ENCODE peak calls at places on chromosomes 7 and 10, in eight cellular contexts. M is left ventricle myocardium inferior; E is trophoblast cell; Q is HL-60; O is pancreas; W is heart right ventricle; U is CD8-positive, alpha-beta memory T cell; F is cardiac muscle cell. Z is an unnamed sample.

GRCh38 chr7:103710247-103710646 is 264.2 kb upstream of the SLC26A5 start:
- DNase-seq in M (no peak), E (no peak), Q (no peak), O (no peak), W (no peak), U (no peak), F (no peak), Z (no peak)

GRCh38 chr10:73886625-73887024 is 12.3 kb upstream of the CAMK2G start:
- DNase-seq in M (no peak), E (peak; percentile 22), Q (no peak), O (no peak), W (no peak), U (no peak), F (no peak), Z (no peak)

GRCh38 chr7:101740981-101741725 is 76.3 kb upstream of the CUX1 start:
- DNase-seq in M (no peak), E (no peak), Q (no peak), O (no peak), W (no peak), U (no peak), F (no peak), Z (no peak)

GRCh38 chr7:151194188-151194587 is 7.1 kb upstream of the ASB10 start:
- DNase-seq in M (no peak), E (no peak), Q (no peak), O (no peak), W (no peak), U (no peak), F (no peak), Z (no peak)

GRCh38 chr10:33271969-33272583 is 62.4 kb downstream of the NRP1 start:
- DNase-seq in M (no peak), E (no peak), Q (no peak), O (no peak), W (no peak), U (no peak), F (no peak), Z (no peak)

GRCh38 chr10:20492447-20492846 is 404.7 kb downstream of the NEBL start:
- DNase-seq in M (no peak), E (no peak), Q (no peak), O (no peak), W (no peak), U (no peak), F (peak; percentile 18), Z (no peak)

GRCh38 chr7:135672560-135673359 is 10.4 kb downstream of the STMP1 start:
- DNase-seq in M (no peak), E (peak; percentile 75), Q (peak; percentile 20), O (no peak), W (peak; percentile 53), U (no peak), F (peak; percentile 70), Z (no peak)

GRCh38 chr10:66804911-66805310 is 120.9 kb upstream of the LRRTM3 start:
- DNase-seq in M (no peak), E (no peak), Q (no peak), O (no peak), W (no peak), U (no peak), F (no peak), Z (no peak)

GRCh38 chr10:69639291-69640195 is 9.5 kb downstream of the FAM241B start:
- DNase-seq in M (peak; percentile 40), E (peak; percentile 84), Q (peak; percentile 14), O (peak; percentile 58), W (peak; percentile 64), U (peak; percentile 58), F (peak; percentile 83), Z (peak; percentile 63)

GRCh38 chr7:893686-894085 is 17.3 kb downstream of the GET4 start:
- DNase-seq in M (no peak), E (no peak), Q (no peak), O (no peak), W (no peak), U (no peak), F (no peak), Z (no peak)

GRCh38 chr10:129836253-129836652 is 127.8 kb downstream of the EBF3 start:
- DNase-seq in M (no peak), E (no peak), Q (no peak), O (no peak), W (no peak), U (no peak), F (no peak), Z (no peak)

GRCh38 chr7:142365410-142365842 is 107.6 kb upstream of the PRSS58 start:
- DNase-seq in M (no peak), E (no peak), Q (no peak), O (no peak), W (no peak), U (no peak), F (no peak), Z (no peak)

GRCh38 chr7:113548137-113548536 is 370.7 kb downstream of the PPP1R3A start:
- DNase-seq in M (no peak), E (no peak), Q (no peak), O (no peak), W (no peak), U (no peak), F (no peak), Z (no peak)

GRCh38 chr7:156927571-156928405 is 21.7 kb upstream of the NOM1 start:
- DNase-seq in M (no peak), E (no peak), Q (no peak), O (no peak), W (no peak), U (no peak), F (no peak), Z (no peak)

GRCh38 chr10:130757271-130757670 is 554.2 kb downstream of the TCERG1L start:
- DNase-seq in M (no peak), E (no peak), Q (no peak), O (no peak), W (no peak), U (no peak), F (no peak), Z (no peak)

GRCh38 chr10:14904316-14904732 is 25.7 kb downstream of the SUV39H2 start:
- DNase-seq in M (no peak), E (peak; percentile 70), Q (no peak), O (no peak), W (no peak), U (no peak), F (peak; percentile 30), Z (no peak)

GRCh38 chr10:51137741-51138529 is 63.6 kb downstream of the PRKG1 start:
- DNase-seq in M (no peak), E (no peak), Q (no peak), O (no peak), W (no peak), U (no peak), F (no peak), Z (no peak)

GRCh38 chr7:134834689-134835462 is 55.4 kb downstream of the CALD1 start:
- DNase-seq in M (no peak), E (peak; percentile 64), Q (no peak), O (no peak), W (peak; percentile 37), U (no peak), F (peak; percentile 49), Z (no peak)

GRCh38 chr7:92809397-92810241 is 26.8 kb downstream of the CDK6 start:
- DNase-seq in M (peak; percentile 26), E (peak; percentile 68), Q (peak; percentile 70), O (peak; percentile 33), W (peak; percentile 77), U (peak; percentile 44), F (peak; percentile 77), Z (no peak)

GRCh38 chr7:106070567-106071254 is 41.4 kb downstream of the SYPL1 start:
- DNase-seq in M (no peak), E (no peak), Q (no peak), O (no peak), W (no peak), U (no peak), F (no peak), Z (no peak)
- H3K4me3 ChIP-seq in M (no peak overlapping the region), E (no peak overlapping the region), Q (no peak overlapping the region), O (no peak overlapping the region), W (no peak overlapping the region), U (peak overlapping the region; percentile 53), F (no peak overlapping the region), Z (no peak overlapping the region)

GRCh38 chr7:139571651-139572050 is 48.2 kb downstream of the CLEC2L start:
- DNase-seq in M (no peak), E (peak; percentile 36), Q (no peak), O (no peak), W (no peak), U (no peak), F (no peak), Z (no peak)
- H3K4me3 ChIP-seq in M (no peak overlapping the region), E (peak overlapping the region; percentile 21), Q (no peak overlapping the region), O (no peak overlapping the region), W (no peak overlapping the region), U (no peak overlapping the region), F (no peak overlapping the region), Z (no peak overlapping the region)

DNA sequence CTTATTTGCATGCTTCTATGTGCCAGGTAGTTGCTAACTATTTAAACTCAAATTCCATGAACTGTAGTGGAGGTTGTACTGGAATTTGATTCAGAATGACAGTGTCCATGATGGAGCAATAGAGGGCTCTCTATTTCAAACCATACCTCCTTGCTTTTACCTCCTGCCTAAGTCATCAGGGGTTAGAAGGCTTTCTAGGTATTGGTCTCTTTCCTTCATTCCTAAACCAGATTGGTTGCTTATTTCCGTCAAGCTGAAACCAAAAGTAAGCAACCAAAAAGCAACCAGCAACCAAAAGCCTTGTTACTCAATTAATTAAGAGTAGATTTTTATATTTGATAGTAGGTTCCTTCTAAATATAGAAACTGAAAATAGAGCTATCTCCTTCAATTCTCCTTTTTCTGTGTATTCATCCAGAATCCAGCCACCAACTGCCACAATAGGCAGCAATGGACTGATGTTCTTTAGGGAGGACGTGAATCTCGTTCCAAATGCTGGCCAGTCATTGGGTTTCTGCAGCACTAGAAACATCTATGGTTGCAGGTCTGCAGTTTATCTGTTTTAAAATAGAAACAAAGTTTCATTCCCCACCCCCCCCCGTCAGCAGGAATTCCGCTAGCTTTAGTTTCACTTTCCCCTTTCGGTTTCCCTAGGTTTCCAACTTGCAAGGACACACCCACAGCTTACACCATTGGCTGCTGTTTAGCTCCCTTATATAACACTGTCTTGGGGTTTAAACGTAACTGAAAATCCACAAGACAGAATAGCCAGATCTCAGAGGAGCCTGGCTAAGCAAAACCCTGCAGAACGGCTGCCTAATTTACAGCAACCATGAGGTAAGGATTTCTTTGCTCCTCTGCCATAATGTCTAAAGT is at the start of gene IFIT1:
- DNase-seq in M (no peak), E (peak; percentile 79), Q (peak; percentile 28), O (no peak), W (peak; percentile 86), U (peak; percentile 37), F (peak; percentile 86), Z (no peak)
- H3K4me3 ChIP-seq in M (peak within 1 kb of the TSS; percentile 74), E (no peak within 1 kb of the TSS), Q (peak within 1 kb of the TSS; percentile 51), O (peak within 1 kb of the TSS; percentile 24), W (peak within 1 kb of the TSS; percentile 19), U (peak within 1 kb of the TSS; percentile 89), F (peak within 1 kb of the TSS; percentile 33), Z (peak within 1 kb of the TSS; percentile 66)

GRCh38 chr10:23193435-23194074 is 1.4 kb downstream of the PTF1A start:
- DNase-seq in M (no peak), E (no peak), Q (no peak), O (no peak), W (no peak), U (no peak), F (no peak), Z (no peak)

GRCh38 chr10:23190872-23191763 is 994 bp upstream of the PTF1A start:
- DNase-seq in M (no peak), E (no peak), Q (no peak), O (peak; percentile 50), W (no peak), U (no peak), F (no peak), Z (no peak)

GRCh38 chr10:23192396-23192740 is 256 bp downstream of the PTF1A start:
- DNase-seq in M (no peak), E (no peak), Q (no peak), O (no peak), W (no peak), U (no peak), F (no peak), Z (no peak)

GRCh38 chr10:23192741-23193434 is 776 bp downstream of the PTF1A start:
- DNase-seq in M (no peak), E (no peak), Q (no peak), O (peak; percentile 65), W (no peak), U (no peak), F (peak; percentile 45), Z (no peak)

GRCh38 chr10:23191764-23192395 is at the start of gene PTF1A:
- DNase-seq in M (no peak), E (no peak), Q (no peak), O (peak; percentile 87), W (no peak), U (no peak), F (no peak), Z (no peak)
- H3K4me3 ChIP-seq in M (peak within 1 kb of the TSS; percentile 35), E (peak within 1 kb of the TSS; percentile 57), Q (no peak within 1 kb of the TSS), O (peak within 1 kb of the TSS; percentile 63), W (no peak within 1 kb of the TSS), U (no peak within 1 kb of the TSS), F (peak within 1 kb of the TSS; percentile 1), Z (no peak within 1 kb of the TSS)

Z was measured in lower lobe of right lung.